ENCODE peak calls at places on chromosome 18, in five cellular contexts. One of them, this sample, is unnamed. For H3K36me3, the result is how much of the 10 kb centered on the place peaks cover.

GRCh38 chr18:23355206-23355605 is 97.9 kb upstream of the RIOK3 start:
- DNase-seq in heart right ventricle: no peak
- DNase-seq in GM23248: no peak
- DNase-seq in tibial artery: peak
- DNase-seq in fibroblast of lung: no peak
- DNase-seq in this sample: no peak

GRCh38 chr18:12391487-12392136 is 14.6 kb upstream of the AFG3L2 start:
- DNase-seq in GM23248: peak
- DNase-seq in heart right ventricle: peak
- DNase-seq in fibroblast of lung: peak
- DNase-seq in tibial artery: peak
- DNase-seq in this sample: peak

GRCh38 chr18:37486848-37487247 is 78.8 kb downstream of the CELF4 start:
- DNase-seq in heart right ventricle: no peak
- DNase-seq in tibial artery: no peak
- DNase-seq in fibroblast of lung: no peak
- DNase-seq in GM23248: no peak
- DNase-seq in this sample: no peak

GRCh38 chr18:8847900-8848299 is 142.5 kb downstream of the MTCL1 start:
- DNase-seq in heart right ventricle: peak
- DNase-seq in tibial artery: no peak
- DNase-seq in GM23248: peak
- DNase-seq in fibroblast of lung: no peak
- DNase-seq in this sample: no peak

GRCh38 chr18:45910405-45911023 is 56.6 kb downstream of the EPG5 start:
- DNase-seq in tibial artery: no peak
- DNase-seq in GM23248: peak
- DNase-seq in fibroblast of lung: peak
- DNase-seq in heart right ventricle: peak
- DNase-seq in this sample: peak

GRCh38 chr18:23995180-23995579 is 19.4 kb upstream of the TTC39C start:
- DNase-seq in fibroblast of lung: no peak
- DNase-seq in tibial artery: no peak
- DNase-seq in heart right ventricle: no peak
- DNase-seq in GM23248: no peak
- DNase-seq in this sample: no peak

GRCh38 chr18:8559612-8560011 is 49.6 kb upstream of the RAB12 start:
- DNase-seq in heart right ventricle: no peak
- DNase-seq in fibroblast of lung: peak
- DNase-seq in tibial artery: no peak
- DNase-seq in GM23248: peak
- DNase-seq in this sample: peak

GRCh38 chr18:48197819-48198218 is 211.4 kb downstream of the ZBTB7C start:
- DNase-seq in GM23248: peak
- DNase-seq in tibial artery: no peak
- DNase-seq in heart right ventricle: no peak
- DNase-seq in fibroblast of lung: no peak
- DNase-seq in this sample: no peak

GRCh38 chr18:32383040-32383819 is 87.5 kb downstream of the GAREM1 start:
- DNase-seq in heart right ventricle: no peak
- DNase-seq in fibroblast of lung: peak
- DNase-seq in tibial artery: no peak
- DNase-seq in GM23248: peak
- DNase-seq in this sample: peak

GRCh38 chr18:69000366-69000765 is 202.5 kb downstream of the CCDC102B start:
- DNase-seq in tibial artery: no peak
- DNase-seq in GM23248: peak
- DNase-seq in fibroblast of lung: no peak
- DNase-seq in heart right ventricle: no peak
- DNase-seq in this sample: peak

GRCh38 chr18:35267161-35267651 is 22.8 kb downstream of the ZSCAN30 start:
- DNase-seq in fibroblast of lung: peak
- DNase-seq in heart right ventricle: peak
- DNase-seq in tibial artery: peak
- DNase-seq in GM23248: peak
- DNase-seq in this sample: peak

GRCh38 chr18:78242796-78243195 is 736.8 kb upstream of the SALL3 start:
- DNase-seq in fibroblast of lung: no peak
- DNase-seq in tibial artery: no peak
- DNase-seq in GM23248: peak
- DNase-seq in heart right ventricle: no peak
- DNase-seq in this sample: no peak

GRCh38 chr18:12862467-12862866 is 21.6 kb downstream of the PTPN2 start:
- DNase-seq in GM23248: no peak
- DNase-seq in fibroblast of lung: peak
- DNase-seq in tibial artery: no peak
- DNase-seq in heart right ventricle: no peak
- DNase-seq in this sample: no peak

GRCh38 chr18:32507093-32507492 is 36.4 kb upstream of the GAREM1 start:
- DNase-seq in fibroblast of lung: no peak
- DNase-seq in tibial artery: no peak
- DNase-seq in heart right ventricle: no peak
- DNase-seq in GM23248: no peak
- DNase-seq in this sample: no peak

GRCh38 chr18:22971038-22971437 is 37.9 kb downstream of the RBBP8 start:
- DNase-seq in GM23248: peak
- DNase-seq in fibroblast of lung: peak
- DNase-seq in tibial artery: no peak
- DNase-seq in heart right ventricle: no peak
- DNase-seq in this sample: no peak

DNA sequence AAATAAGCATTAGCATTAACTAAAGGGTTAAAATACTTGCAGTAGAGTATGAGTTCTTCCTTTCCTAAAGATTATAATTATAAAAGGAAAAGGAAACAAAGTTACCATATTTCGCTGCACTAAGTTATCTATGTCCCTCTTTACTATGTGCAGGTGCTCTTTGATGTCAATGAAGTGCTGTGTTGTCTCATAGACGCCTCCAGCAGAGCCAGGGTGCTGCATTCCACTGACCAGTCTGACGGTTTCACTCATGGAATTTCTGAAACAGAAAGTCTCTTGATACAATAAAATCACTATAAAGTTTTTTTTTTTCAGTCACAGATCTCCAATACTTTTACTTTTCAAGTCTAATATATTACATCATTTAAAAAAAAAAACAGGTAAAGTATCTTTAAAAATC is 14.5 kb upstream of the CPLX4 start:
- DNase-seq in fibroblast of lung: no peak
- DNase-seq in tibial artery: no peak
- DNase-seq in GM23248: no peak
- DNase-seq in heart right ventricle: no peak
- DNase-seq in this sample: no peak
- H3K36me3 ChIP-seq in fibroblast of lung: under half
- H3K36me3 ChIP-seq in tibial artery: half or more
- H3K36me3 ChIP-seq in GM23248: half or more
- H3K36me3 ChIP-seq in heart right ventricle: under half
- H3K36me3 ChIP-seq in this sample: half or more

GRCh38 chr18:70197844-70198243 is 7.6 kb downstream of the RTTN start:
- DNase-seq in heart right ventricle: no peak
- DNase-seq in fibroblast of lung: no peak
- DNase-seq in GM23248: no peak
- DNase-seq in tibial artery: no peak
- DNase-seq in this sample: no peak
- H3K36me3 ChIP-seq in heart right ventricle: under half
- H3K36me3 ChIP-seq in fibroblast of lung: under half
- H3K36me3 ChIP-seq in GM23248: under half
- H3K36me3 ChIP-seq in tibial artery: under half
- H3K36me3 ChIP-seq in this sample: under half

GRCh38 chr18:74516271-74517235 is 17.7 kb upstream of the CNDP1 start:
- DNase-seq in heart right ventricle: no peak
- DNase-seq in tibial artery: peak
- DNase-seq in fibroblast of lung: no peak
- DNase-seq in GM23248: no peak
- DNase-seq in this sample: no peak
- H3K36me3 ChIP-seq in heart right ventricle: under half
- H3K36me3 ChIP-seq in tibial artery: half or more
- H3K36me3 ChIP-seq in fibroblast of lung: under half
- H3K36me3 ChIP-seq in GM23248: under half
- H3K36me3 ChIP-seq in this sample: under half

GRCh38 chr18:50279752-50280151 is 1.6 kb downstream of the MBD1 start:
- DNase-seq in GM23248: no peak
- DNase-seq in fibroblast of lung: no peak
- DNase-seq in heart right ventricle: no peak
- DNase-seq in tibial artery: no peak
- DNase-seq in this sample: no peak

GRCh38 chr18:50282521-50283335 is 1.4 kb upstream of the MBD1 start:
- DNase-seq in tibial artery: no peak
- DNase-seq in heart right ventricle: peak
- DNase-seq in GM23248: no peak
- DNase-seq in fibroblast of lung: no peak
- DNase-seq in this sample: no peak

GRCh38 chr18:50281972-50282520 is 723 bp upstream of the MBD1 start:
- DNase-seq in GM23248: no peak
- DNase-seq in heart right ventricle: no peak
- DNase-seq in tibial artery: no peak
- DNase-seq in fibroblast of lung: no peak
- DNase-seq in this sample: no peak

GRCh38 chr18:50280707-50281294 is 522 bp downstream of the MBD1 start:
- DNase-seq in fibroblast of lung: no peak
- DNase-seq in heart right ventricle: no peak
- DNase-seq in GM23248: peak
- DNase-seq in tibial artery: no peak
- DNase-seq in this sample: no peak

DNA sequence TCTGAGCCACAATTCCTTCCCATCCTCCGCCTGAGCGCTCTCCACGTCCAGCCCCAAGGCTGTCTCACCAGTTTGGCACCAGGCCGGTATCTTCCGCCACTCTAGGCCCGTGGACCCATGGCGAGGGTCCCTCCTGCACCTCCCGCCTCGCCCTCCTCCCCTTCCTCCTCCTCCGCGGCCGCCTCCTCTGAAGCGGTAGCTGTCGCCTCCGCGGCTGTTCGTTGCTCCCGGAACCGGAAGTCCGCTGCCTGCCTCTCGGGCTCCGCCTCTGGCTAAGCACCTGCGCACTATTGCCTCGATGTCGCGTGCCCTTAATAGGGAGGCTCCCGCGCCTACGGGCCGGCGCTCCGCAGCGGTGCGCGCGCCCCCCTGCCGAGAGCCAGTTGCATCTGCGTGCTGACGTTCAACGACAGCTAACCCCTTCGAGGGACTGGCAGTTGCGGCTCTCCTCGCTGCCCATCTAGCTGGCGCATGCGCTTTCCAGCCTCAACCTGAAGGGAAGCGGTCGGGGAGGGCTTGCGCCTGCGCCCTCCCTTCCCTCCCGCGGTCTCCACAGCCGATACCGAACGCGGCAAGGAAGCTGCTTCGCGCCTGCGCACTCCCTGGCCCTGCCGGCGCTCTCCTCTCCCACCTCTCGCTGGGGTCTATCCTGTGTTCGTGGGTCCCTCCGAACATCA is at the start of gene MBD1:
- DNase-seq in fibroblast of lung: peak
- DNase-seq in tibial artery: peak
- DNase-seq in GM23248: peak
- DNase-seq in heart right ventricle: peak
- DNase-seq in this sample: peak
- H3K36me3 ChIP-seq in fibroblast of lung: under half
- H3K36me3 ChIP-seq in tibial artery: under half
- H3K36me3 ChIP-seq in GM23248: under half
- H3K36me3 ChIP-seq in heart right ventricle: under half
- H3K36me3 ChIP-seq in this sample: under half

GRCh38 chr18:251572-251971 is 16.3 kb downstream of the THOC1 start:
- DNase-seq in GM23248: no peak
- DNase-seq in fibroblast of lung: no peak
- DNase-seq in tibial artery: no peak
- DNase-seq in heart right ventricle: no peak
- DNase-seq in this sample: no peak
- H3K36me3 ChIP-seq in GM23248: half or more
- H3K36me3 ChIP-seq in fibroblast of lung: under half
- H3K36me3 ChIP-seq in tibial artery: half or more
- H3K36me3 ChIP-seq in heart right ventricle: under half
- H3K36me3 ChIP-seq in this sample: under half

GRCh38 chr18:2920027-2920426 is 73.2 kb downstream of the EMILIN2 start:
- DNase-seq in heart right ventricle: no peak
- DNase-seq in GM23248: no peak
- DNase-seq in fibroblast of lung: no peak
- DNase-seq in tibial artery: no peak
- DNase-seq in this sample: no peak

GRCh38 chr18:2916184-2916583 is 69.4 kb downstream of the EMILIN2 start:
- DNase-seq in fibroblast of lung: no peak
- DNase-seq in GM23248: no peak
- DNase-seq in heart right ventricle: no peak
- DNase-seq in tibial artery: no peak
- DNase-seq in this sample: no peak

GRCh38 chr18:2919600-2919999 is 72.8 kb downstream of the EMILIN2 start:
- DNase-seq in tibial artery: no peak
- DNase-seq in heart right ventricle: no peak
- DNase-seq in fibroblast of lung: no peak
- DNase-seq in GM23248: no peak
- DNase-seq in this sample: no peak

GRCh38 chr18:2918761-2919550 is 72.2 kb downstream of the EMILIN2 start:
- DNase-seq in tibial artery: no peak
- DNase-seq in fibroblast of lung: no peak
- DNase-seq in heart right ventricle: no peak
- DNase-seq in GM23248: no peak
- DNase-seq in this sample: no peak

GRCh38 chr18:2917255-2918047 is 70.6 kb downstream of the EMILIN2 start:
- DNase-seq in tibial artery: no peak
- DNase-seq in fibroblast of lung: no peak
- DNase-seq in GM23248: no peak
- DNase-seq in heart right ventricle: no peak
- DNase-seq in this sample: no peak
- H3K36me3 ChIP-seq in tibial artery: half or more
- H3K36me3 ChIP-seq in fibroblast of lung: under half
- H3K36me3 ChIP-seq in GM23248: under half
- H3K36me3 ChIP-seq in heart right ventricle: under half
- H3K36me3 ChIP-seq in this sample: half or more

GRCh38 chr18:63397349-63397748 is 24.9 kb downstream of the VPS4B start:
- DNase-seq in heart right ventricle: no peak
- DNase-seq in tibial artery: no peak
- DNase-seq in fibroblast of lung: no peak
- DNase-seq in GM23248: no peak
- DNase-seq in this sample: no peak

GRCh38 chr18:63395503-63395902 is 26.8 kb downstream of the VPS4B start:
- DNase-seq in tibial artery: no peak
- DNase-seq in heart right ventricle: no peak
- DNase-seq in GM23248: no peak
- DNase-seq in fibroblast of lung: no peak
- DNase-seq in this sample: no peak

GRCh38 chr18:63394954-63395353 is 27.3 kb downstream of the VPS4B start:
- DNase-seq in tibial artery: no peak
- DNase-seq in GM23248: no peak
- DNase-seq in fibroblast of lung: no peak
- DNase-seq in heart right ventricle: no peak
- DNase-seq in this sample: no peak

GRCh38 chr18:63402246-63403164 is 19.8 kb downstream of the VPS4B start:
- DNase-seq in tibial artery: no peak
- DNase-seq in fibroblast of lung: no peak
- DNase-seq in GM23248: no peak
- DNase-seq in heart right ventricle: no peak
- DNase-seq in this sample: no peak

GRCh38 chr18:63399300-63399699 is 23.0 kb downstream of the VPS4B start:
- DNase-seq in heart right ventricle: no peak
- DNase-seq in tibial artery: no peak
- DNase-seq in fibroblast of lung: no peak
- DNase-seq in GM23248: no peak
- DNase-seq in this sample: no peak
- H3K36me3 ChIP-seq in heart right ventricle: under half
- H3K36me3 ChIP-seq in tibial artery: half or more
- H3K36me3 ChIP-seq in fibroblast of lung: under half
- H3K36me3 ChIP-seq in GM23248: half or more
- H3K36me3 ChIP-seq in this sample: half or more